ENCODE peak calls at places on chromosomes 12 and 14, in seven cellular contexts. S is EH; E is T-cell; Y is Caco-2; B is hepatocyte; R is neural progenitor cell; T is activated naive CD8-positive, alpha-beta T cell treated with anti-CD3 and anti-CD28 coated beads, Interleukin-2, amount 50 U/mL, for 24 hours. L is an unnamed sample.

GRCh38 chr14:61321385-61322010 is at the start of gene PRKCH:
- DNase-seq in S (peak; percentile 26), Y (peak; percentile 92), R (peak; percentile 73), B (peak; percentile 80), T (peak; percentile 82), E (peak; percentile 83), L (no peak)

GRCh38 chr12:27257104-27257848 is 13.2 kb downstream of the STK38L start:
- DNase-seq in S (peak; percentile 61), E (no peak), Y (no peak), T (no peak), R (no peak), B (no peak), L (no peak)

GRCh38 chr12:28032811-28033537 is 60.4 kb upstream of the PTHLH start:
- DNase-seq in S (peak; percentile 52), Y (no peak), B (no peak), R (no peak), T (no peak), E (no peak), L (no peak)

GRCh38 chr12:10279937-10280336 is 27.7 kb upstream of the KLRD1 start:
- DNase-seq in B (no peak), Y (no peak), E (no peak), T (no peak), S (no peak), R (no peak), L (no peak)

GRCh38 chr14:49508124-49508523 is 78.1 kb downstream of the RPS29 start:
- DNase-seq in Y (no peak), S (peak; percentile 21), E (no peak), B (no peak), R (no peak), T (no peak), L (no peak)

GRCh38 chr14:74975059-74975810 is 19.8 kb upstream of the PGF start:
- DNase-seq in Y (no peak), R (no peak), T (no peak), E (no peak), S (no peak), B (no peak), L (no peak)

GRCh38 chr12:108812324-108812723 is 45.1 kb downstream of the SSH1 start:
- DNase-seq in R (no peak), B (no peak), E (no peak), Y (no peak), T (no peak), S (no peak), L (no peak)

GRCh38 chr14:38090506-38090905 is 117.2 kb upstream of the SSTR1 start:
- DNase-seq in S (no peak), R (no peak), Y (no peak), E (no peak), B (no peak), T (no peak), L (no peak)

GRCh38 chr12:56645201-56645716 is 525 bp downstream of the ATP5F1B start:
- DNase-seq in E (no peak), T (no peak), Y (no peak), B (peak; percentile 29), R (peak; percentile 46), S (peak; percentile 26), L (no peak)

GRCh38 chr14:20934148-20934762 is 21.0 kb upstream of the RNASE2 start:
- DNase-seq in E (no peak), S (peak; percentile 16), B (peak; percentile 36), R (peak; percentile 83), T (peak; percentile 48), Y (peak; percentile 8), L (no peak)

GRCh38 chr14:63928744-63929174 is 76.0 kb downstream of the SYNE2 start:
- DNase-seq in B (no peak), R (no peak), E (no peak), T (no peak), Y (no peak), S (no peak), L (no peak)

GRCh38 chr12:125143491-125143890 is 78.3 kb downstream of the AACS start:
- DNase-seq in R (no peak), T (no peak), B (no peak), S (peak; percentile 70), Y (no peak), E (no peak), L (no peak)

GRCh38 chr12:128823216-128823915 is 392 bp downstream of the SLC15A4 start:
- DNase-seq in R (no peak), E (no peak), B (peak; percentile 78), Y (peak; percentile 62), T (peak; percentile 31), S (no peak), L (no peak)

GRCh38 chr12:53749986-53750811 is 1.6 kb downstream of the CISTR start:
- DNase-seq in B (no peak), R (no peak), S (no peak), T (no peak), E (no peak), Y (no peak), L (peak; percentile 37)

GRCh38 chr14:103149351-103149750 is 26.1 kb downstream of the TNFAIP2 start:
- DNase-seq in S (no peak), Y (no peak), B (no peak), T (no peak), R (no peak), E (no peak), L (no peak)

GRCh38 chr14:101134161-101134631 is 230.7 kb upstream of the RTL1 start:
- DNase-seq in B (peak; percentile 47), S (no peak), R (no peak), E (no peak), T (no peak), Y (no peak), L (no peak)

GRCh38 chr14:65949711-65950516 is 536.3 kb upstream of the CCDC196 start:
- DNase-seq in R (no peak), S (peak; percentile 5), B (peak; percentile 58), Y (no peak), T (peak; percentile 64), E (no peak), L (no peak)

GRCh38 chr14:68961781-68962584 is 17.1 kb downstream of the ACTN1 start:
- DNase-seq in S (peak; percentile 66), R (peak; percentile 68), Y (no peak), E (no peak), T (no peak), B (no peak), L (no peak)

GRCh38 chr12:95634622-95635621 is 83.6 kb upstream of the USP44 start:
- DNase-seq in Y (no peak), B (peak; percentile 47), R (no peak), S (peak; percentile 70), E (no peak), T (no peak), L (no peak)

GRCh38 chr12:46332260-46332659 is 40.3 kb downstream of the SLC38A2 start:
- DNase-seq in E (no peak), R (no peak), T (no peak), S (peak; percentile 86), Y (no peak), B (no peak), L (no peak)

GRCh38 chr12:76883151-76883550 is 4.3 kb upstream of the CSRP2 start:
- DNase-seq in B (no peak), T (no peak), R (no peak), S (peak; percentile 91), E (no peak), Y (no peak), L (no peak)

GRCh38 chr14:101127239-101127638 is 223.7 kb upstream of the RTL1 start:
- DNase-seq in R (no peak), B (no peak), E (no peak), Y (no peak), S (no peak), T (no peak), L (no peak)